ENCODE peak calls at places on chromosomes 5 and 9, in six cellular contexts. One of them, this sample, is unnamed.

GRCh38 chr9:134533850-134534585 is 107.6 kb upstream of the COL5A1 start:
- DNase-seq in neuronal stem cell: no peak
- DNase-seq in IMR-90: peak
- DNase-seq in H1: no peak
- DNase-seq in trophoblast cell: no peak
- DNase-seq in mesenchymal stem cell: peak
- DNase-seq in this sample: no peak

GRCh38 chr9:76166436-76166959 is 227.7 kb downstream of the RFK start:
- DNase-seq in neuronal stem cell: no peak
- DNase-seq in IMR-90: no peak
- DNase-seq in H1: no peak
- DNase-seq in trophoblast cell: no peak
- DNase-seq in mesenchymal stem cell: no peak
- DNase-seq in this sample: no peak

GRCh38 chr9:110192531-110193326 is 15.2 kb downstream of the C9orf152 start:
- DNase-seq in neuronal stem cell: no peak
- DNase-seq in IMR-90: peak
- DNase-seq in H1: no peak
- DNase-seq in trophoblast cell: peak
- DNase-seq in mesenchymal stem cell: peak
- DNase-seq in this sample: no peak

GRCh38 chr9:136544549-136545064 is 1.2 kb downstream of the NOTCH1 start:
- DNase-seq in neuronal stem cell: no peak
- DNase-seq in IMR-90: no peak
- DNase-seq in H1: no peak
- DNase-seq in trophoblast cell: no peak
- DNase-seq in mesenchymal stem cell: peak
- DNase-seq in this sample: no peak

GRCh38 chr9:129458663-129459549 is 162.0 kb downstream of the C9orf50 start:
- DNase-seq in neuronal stem cell: no peak
- DNase-seq in IMR-90: no peak
- DNase-seq in H1: no peak
- DNase-seq in trophoblast cell: no peak
- DNase-seq in mesenchymal stem cell: no peak
- DNase-seq in this sample: no peak

GRCh38 chr5:94153736-94154450 is 412.5 kb upstream of the POU5F2 start:
- DNase-seq in neuronal stem cell: no peak
- DNase-seq in IMR-90: peak
- DNase-seq in H1: no peak
- DNase-seq in trophoblast cell: no peak
- DNase-seq in mesenchymal stem cell: no peak
- DNase-seq in this sample: no peak

GRCh38 chr5:176692835-176693476 is 45.7 kb downstream of the TSPAN17 start:
- DNase-seq in neuronal stem cell: no peak
- DNase-seq in IMR-90: no peak
- DNase-seq in H1: no peak
- DNase-seq in trophoblast cell: no peak
- DNase-seq in mesenchymal stem cell: no peak
- DNase-seq in this sample: no peak

GRCh38 chr5:95731571-95732554 is 727 bp downstream of the RHOBTB3 start:
- DNase-seq in neuronal stem cell: peak
- DNase-seq in IMR-90: peak
- DNase-seq in H1: peak
- DNase-seq in trophoblast cell: no peak
- DNase-seq in mesenchymal stem cell: peak
- DNase-seq in this sample: peak

GRCh38 chr5:175855041-175855720 is 16.2 kb upstream of the CPLX2 start:
- DNase-seq in neuronal stem cell: no peak
- DNase-seq in IMR-90: no peak
- DNase-seq in H1: no peak
- DNase-seq in trophoblast cell: no peak
- DNase-seq in mesenchymal stem cell: no peak
- DNase-seq in this sample: no peak

GRCh38 chr5:59065551-59065950 is 482.7 kb downstream of the RAB3C start:
- DNase-seq in neuronal stem cell: no peak
- DNase-seq in IMR-90: peak
- DNase-seq in H1: no peak
- DNase-seq in trophoblast cell: no peak
- DNase-seq in mesenchymal stem cell: no peak
- DNase-seq in this sample: no peak

GRCh38 chr5:59385700-59386099 is 507.8 kb downstream of the PDE4D start:
- DNase-seq in neuronal stem cell: no peak
- DNase-seq in IMR-90: no peak
- DNase-seq in H1: no peak
- DNase-seq in trophoblast cell: no peak
- DNase-seq in mesenchymal stem cell: no peak
- DNase-seq in this sample: no peak

GRCh38 chr9:36530224-36530623 is 42.5 kb upstream of the MELK start:
- DNase-seq in neuronal stem cell: no peak
- DNase-seq in IMR-90: no peak
- DNase-seq in H1: no peak
- DNase-seq in trophoblast cell: no peak
- DNase-seq in mesenchymal stem cell: no peak
- DNase-seq in this sample: no peak

GRCh38 chr9:98958271-98958989 is 14.7 kb downstream of the COL15A1 start:
- DNase-seq in neuronal stem cell: no peak
- DNase-seq in IMR-90: peak
- DNase-seq in H1: no peak
- DNase-seq in trophoblast cell: peak
- DNase-seq in mesenchymal stem cell: peak
- DNase-seq in this sample: no peak

GRCh38 chr5:80246995-80247729 is 8.7 kb downstream of the SERINC5 start:
- DNase-seq in neuronal stem cell: peak
- DNase-seq in IMR-90: peak
- DNase-seq in H1: no peak
- DNase-seq in trophoblast cell: peak
- DNase-seq in mesenchymal stem cell: peak
- DNase-seq in this sample: peak

GRCh38 chr5:9780501-9780900 is 150.3 kb upstream of the TAS2R1 start:
- DNase-seq in neuronal stem cell: no peak
- DNase-seq in IMR-90: no peak
- DNase-seq in H1: no peak
- DNase-seq in trophoblast cell: no peak
- DNase-seq in mesenchymal stem cell: no peak
- DNase-seq in this sample: no peak

GRCh38 chr5:125607018-125607417 is 816.2 kb upstream of the GRAMD2B start:
- DNase-seq in neuronal stem cell: no peak
- DNase-seq in IMR-90: peak
- DNase-seq in H1: no peak
- DNase-seq in trophoblast cell: no peak
- DNase-seq in mesenchymal stem cell: peak
- DNase-seq in this sample: no peak

GRCh38 chr5:88281322-88281721 is 12.7 kb upstream of the TMEM161B start:
- DNase-seq in neuronal stem cell: no peak
- DNase-seq in IMR-90: no peak
- DNase-seq in H1: no peak
- DNase-seq in trophoblast cell: no peak
- DNase-seq in mesenchymal stem cell: peak
- DNase-seq in this sample: no peak
- H3K14ac ChIP-seq in neuronal stem cell: no peak
- H3K14ac ChIP-seq in IMR-90: no peak
- H3K14ac ChIP-seq in H1: no peak
- H3K14ac ChIP-seq in trophoblast cell: no peak
- H3K14ac ChIP-seq in mesenchymal stem cell: no peak
- H3K14ac ChIP-seq in this sample: no peak

DNA sequence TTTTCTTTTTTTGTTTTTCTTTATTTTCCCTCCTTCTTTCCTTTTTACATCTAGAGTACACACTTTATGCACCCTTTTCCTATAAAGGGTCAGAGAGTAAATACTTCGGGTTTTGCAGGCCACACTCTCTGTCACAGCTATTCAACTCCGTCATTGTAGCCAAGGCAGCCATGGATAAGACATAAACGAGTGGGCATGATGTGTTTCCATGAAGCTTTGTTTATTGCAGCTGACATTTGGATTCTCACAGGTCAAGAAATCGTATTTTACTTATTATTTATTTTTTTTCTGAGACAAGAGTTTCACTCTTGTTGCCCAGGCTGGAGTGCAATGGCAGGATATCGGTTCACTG is 40.4 kb upstream of the FABP6 start:
- DNase-seq in neuronal stem cell: no peak
- DNase-seq in IMR-90: no peak
- DNase-seq in H1: no peak
- DNase-seq in trophoblast cell: no peak
- DNase-seq in mesenchymal stem cell: peak
- DNase-seq in this sample: no peak
- H3K4ac ChIP-seq in neuronal stem cell: no peak
- H3K4ac ChIP-seq in IMR-90: peak
- H3K4ac ChIP-seq in H1: no peak
- H3K4ac ChIP-seq in trophoblast cell: no peak
- H3K4ac ChIP-seq in mesenchymal stem cell: peak
- H3K4ac ChIP-seq in this sample: no peak

GRCh38 chr5:6905883-6906282 is 192.7 kb downstream of the TENT4A start:
- DNase-seq in neuronal stem cell: no peak
- DNase-seq in IMR-90: no peak
- DNase-seq in H1: no peak
- DNase-seq in trophoblast cell: no peak
- DNase-seq in mesenchymal stem cell: no peak
- DNase-seq in this sample: no peak

GRCh38 chr5:6903934-6904333 is 190.7 kb downstream of the TENT4A start:
- DNase-seq in neuronal stem cell: no peak
- DNase-seq in IMR-90: no peak
- DNase-seq in H1: no peak
- DNase-seq in trophoblast cell: no peak
- DNase-seq in mesenchymal stem cell: no peak
- DNase-seq in this sample: no peak

GRCh38 chr5:6902597-6902996 is 189.4 kb downstream of the TENT4A start:
- DNase-seq in neuronal stem cell: no peak
- DNase-seq in IMR-90: no peak
- DNase-seq in H1: no peak
- DNase-seq in trophoblast cell: no peak
- DNase-seq in mesenchymal stem cell: no peak
- DNase-seq in this sample: no peak

GRCh38 chr5:6905423-6905822 is 192.2 kb downstream of the TENT4A start:
- DNase-seq in neuronal stem cell: no peak
- DNase-seq in IMR-90: no peak
- DNase-seq in H1: no peak
- DNase-seq in trophoblast cell: no peak
- DNase-seq in mesenchymal stem cell: no peak
- DNase-seq in this sample: no peak

GRCh38 chr5:6904822-6905221 is 191.6 kb downstream of the TENT4A start:
- DNase-seq in neuronal stem cell: no peak
- DNase-seq in IMR-90: no peak
- DNase-seq in H1: no peak
- DNase-seq in trophoblast cell: no peak
- DNase-seq in mesenchymal stem cell: no peak
- DNase-seq in this sample: no peak
- H3K14ac ChIP-seq in neuronal stem cell: no peak
- H3K14ac ChIP-seq in IMR-90: no peak
- H3K14ac ChIP-seq in H1: no peak
- H3K14ac ChIP-seq in trophoblast cell: no peak
- H3K14ac ChIP-seq in mesenchymal stem cell: no peak
- H3K14ac ChIP-seq in this sample: no peak

DNA sequence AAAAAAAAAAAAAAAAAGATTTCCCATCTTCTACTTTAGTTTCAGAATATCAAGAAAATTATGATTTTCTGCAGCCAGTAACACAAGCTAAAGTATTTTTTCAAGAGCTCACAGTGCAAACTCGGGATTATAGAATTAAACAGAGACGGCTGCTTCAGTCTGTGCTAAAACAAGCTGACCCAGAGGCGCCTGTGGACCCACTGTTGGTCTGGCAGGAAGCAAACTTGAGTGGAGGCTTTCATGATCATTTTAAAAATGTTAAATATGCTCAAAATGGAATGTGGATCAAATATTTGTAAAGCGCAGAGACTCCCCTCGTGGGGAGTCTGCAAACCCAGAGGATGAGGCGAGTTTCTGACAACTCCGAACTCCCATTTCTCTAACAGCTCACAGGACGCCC is 13.0 kb downstream of the ROR2 start:
- DNase-seq in neuronal stem cell: no peak
- DNase-seq in IMR-90: no peak
- DNase-seq in H1: no peak
- DNase-seq in trophoblast cell: no peak
- DNase-seq in mesenchymal stem cell: no peak
- DNase-seq in this sample: no peak
- H3K4ac ChIP-seq in neuronal stem cell: no peak
- H3K4ac ChIP-seq in IMR-90: no peak
- H3K4ac ChIP-seq in H1: no peak
- H3K4ac ChIP-seq in trophoblast cell: no peak
- H3K4ac ChIP-seq in mesenchymal stem cell: no peak
- H3K4ac ChIP-seq in this sample: no peak

GRCh38 chr5:105015098-105015497 is 1452.5 kb upstream of the NUDT12 start:
- DNase-seq in neuronal stem cell: no peak
- DNase-seq in IMR-90: no peak
- DNase-seq in H1: no peak
- DNase-seq in trophoblast cell: no peak
- DNase-seq in mesenchymal stem cell: no peak
- DNase-seq in this sample: no peak
- H3K14ac ChIP-seq in neuronal stem cell: no peak
- H3K14ac ChIP-seq in IMR-90: no peak
- H3K14ac ChIP-seq in H1: no peak
- H3K14ac ChIP-seq in trophoblast cell: no peak
- H3K14ac ChIP-seq in mesenchymal stem cell: no peak
- H3K14ac ChIP-seq in this sample: no peak

DNA sequence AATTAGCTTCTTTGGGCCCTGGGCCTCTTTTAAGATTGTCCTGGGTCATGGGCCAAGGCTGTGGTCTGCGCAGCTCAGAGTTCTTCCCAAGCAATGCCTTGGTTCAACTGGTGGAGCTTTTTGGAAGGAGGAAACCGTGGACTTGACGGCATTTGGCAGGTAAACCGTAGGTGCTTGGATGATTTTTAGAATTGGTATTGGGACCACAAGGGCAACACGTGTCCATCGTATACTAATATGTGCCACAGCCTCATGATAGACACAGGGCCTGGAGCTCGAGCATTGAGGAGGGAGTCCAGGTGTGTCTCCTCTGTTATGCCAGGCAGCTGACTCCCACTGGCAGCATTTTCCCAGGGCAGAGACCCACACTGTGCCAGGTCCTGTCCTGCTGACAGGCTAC is 120.9 kb upstream of the PITX1 start:
- DNase-seq in neuronal stem cell: no peak
- DNase-seq in IMR-90: no peak
- DNase-seq in H1: no peak
- DNase-seq in trophoblast cell: no peak
- DNase-seq in mesenchymal stem cell: no peak
- DNase-seq in this sample: no peak
- H3K4ac ChIP-seq in neuronal stem cell: no peak
- H3K4ac ChIP-seq in IMR-90: no peak
- H3K4ac ChIP-seq in H1: no peak
- H3K4ac ChIP-seq in trophoblast cell: no peak
- H3K4ac ChIP-seq in mesenchymal stem cell: peak
- H3K4ac ChIP-seq in this sample: no peak